ENCODE peak calls at places on chromosomes 13 and 19, in four cellular contexts. R, G, U and L are unnamed samples.

GRCh38 chr13:94352057-94352456 is 127.4 kb downstream of the DCT start:
- DNase-seq in R (peak), G (no peak), U (peak), L (no peak)

GRCh38 chr19:30388327-30388726 is 16.1 kb downstream of the ZNF536 start:
- DNase-seq in R (no peak), G (peak), U (no peak), L (no peak)

GRCh38 chr19:55930996-55931515 is 1.1 kb downstream of the NLRP13 start:
- DNase-seq in R (no peak), G (no peak), U (no peak), L (no peak)

GRCh38 chr13:109647046-109647445 is 139.3 kb downstream of the IRS2 start:
- DNase-seq in R (peak), G (no peak), U (no peak), L (no peak)

GRCh38 chr13:60164490-60164889 is 762 bp upstream of the DIAPH3 start:
- DNase-seq in R (no peak), G (no peak), U (peak), L (no peak)

GRCh38 chr19:29988351-29988750 is 46.3 kb downstream of the URI1 start:
- DNase-seq in R (no peak), G (no peak), U (no peak), L (peak)

GRCh38 chr19:8487137-8487851 is 15.1 kb downstream of the PRAM1 start:
- DNase-seq in R (no peak), G (no peak), U (no peak), L (no peak)

GRCh38 chr13:55244991-55245644 is 1895.6 kb upstream of the PRR20A start:
- DNase-seq in R (peak), G (peak), U (no peak), L (peak)

GRCh38 chr19:8335343-8336071 is 7.6 kb downstream of the KANK3 start:
- DNase-seq in R (no peak), G (peak), U (no peak), L (peak)

GRCh38 chr13:44169018-44169909 is 204.4 kb upstream of the SERP2 start:
- DNase-seq in R (no peak), G (no peak), U (peak), L (no peak)

GRCh38 chr13:23146811-23147245 is 34.0 kb upstream of the SGCG start:
- DNase-seq in R (no peak), G (no peak), U (peak), L (no peak)

GRCh38 chr13:79662882-79663281 is 181.9 kb downstream of the NDFIP2 start:
- DNase-seq in R (peak), G (no peak), U (no peak), L (no peak)

GRCh38 chr13:79194272-79194671 is 211.8 kb downstream of the RBM26 start:
- DNase-seq in R (no peak), G (no peak), U (no peak), L (no peak)

GRCh38 chr13:29991343-29991742 is 140.9 kb upstream of the UBL3 start:
- DNase-seq in R (peak), G (no peak), U (peak), L (no peak)

GRCh38 chr19:40550951-40551350 is 25.7 kb upstream of the SHKBP1 start:
- DNase-seq in R (no peak), G (no peak), U (no peak), L (no peak)

GRCh38 chr13:73074101-73074500 is 15.3 kb downstream of the KLF5 start:
- DNase-seq in R (no peak), G (no peak), U (peak), L (no peak)

GRCh38 chr13:110869231-110869804 is 45.6 kb downstream of the ANKRD10 start:
- DNase-seq in R (no peak), G (no peak), U (no peak), L (no peak)

GRCh38 chr19:41328818-41329220 is 18.8 kb downstream of the CCDC97 start:
- DNase-seq in R (no peak), G (no peak), U (no peak), L (no peak)

GRCh38 chr19:6774821-6775707 is 2.6 kb downstream of the VAV1 start:
- DNase-seq in R (no peak), G (no peak), U (no peak), L (no peak)

GRCh38 chr13:94656766-94657165 is 55.1 kb downstream of the GPR180 start:
- DNase-seq in R (peak), G (no peak), U (peak), L (no peak)

GRCh38 chr13:66994097-66994496 is 236.0 kb downstream of the PCDH9 start:
- DNase-seq in R (peak), G (peak), U (peak), L (peak)

GRCh38 chr13:98483636-98484288 is 93.1 kb downstream of the STK24 start:
- DNase-seq in R (peak), G (no peak), U (peak), L (no peak)

GRCh38 chr13:113332615-113333014 is 31.3 kb downstream of the GRTP1 start:
- DNase-seq in R (no peak), G (no peak), U (no peak), L (no peak)

GRCh38 chr19:15587663-15588062 is 27.4 kb upstream of the CYP4F8 start:
- DNase-seq in R (no peak), G (no peak), U (no peak), L (no peak)

GRCh38 chr19:19670070-19670551 is 1.5 kb downstream of the ZNF101 start:
- DNase-seq in R (peak), G (peak), U (no peak), L (peak)

GRCh38 chr13:46679369-46680180 is 117.4 kb downstream of the ESD start:
- DNase-seq in R (peak), G (no peak), U (peak), L (no peak)

GRCh38 chr19:19458110-19458816 is 52.8 kb downstream of the GATAD2A start:
- DNase-seq in R (peak), G (no peak), U (no peak), L (no peak)

GRCh38 chr19:39966617-39967016 is 4.3 kb upstream of the PSMC4 start:
- DNase-seq in R (no peak), G (no peak), U (no peak), L (no peak)

GRCh38 chr13:106232680-106233079 is 302.8 kb downstream of the EFNB2 start:
- DNase-seq in R (no peak), G (no peak), U (no peak), L (no peak)

DNA sequence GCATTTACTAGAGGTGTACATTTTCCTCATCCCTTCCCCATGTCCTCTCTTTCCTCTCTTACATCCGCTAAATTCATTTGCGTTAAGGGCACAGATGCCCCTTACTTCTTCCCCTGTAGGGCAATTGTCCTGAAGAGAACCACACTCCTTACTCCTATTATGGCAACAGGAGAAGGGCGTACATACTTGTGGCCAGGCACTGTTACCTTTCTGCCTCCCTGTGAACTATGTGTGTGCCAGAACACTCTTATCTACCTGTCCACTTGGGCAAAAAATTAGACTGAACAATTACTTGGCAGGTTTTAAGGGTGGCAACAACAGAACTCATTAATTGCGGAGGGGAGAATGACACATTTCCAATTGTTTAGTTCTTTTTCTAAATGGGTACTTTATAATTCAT is 152.5 kb downstream of the RGCC start:
- DNase-seq in R (no peak), G (no peak), U (no peak), L (no peak)
- H4K8ac ChIP-seq in R (no peak), G (no peak), U (peak), L (no peak)

GRCh38 chr19:11248852-11249251 is 9.4 kb downstream of the ANGPTL8 start:
- DNase-seq in R (no peak), G (no peak), U (no peak), L (no peak)

GRCh38 chr19:11244846-11245589 is 5.6 kb downstream of the ANGPTL8 start:
- DNase-seq in R (no peak), G (no peak), U (no peak), L (no peak)

GRCh38 chr19:11246941-11247340 is 7.5 kb downstream of the ANGPTL8 start:
- DNase-seq in R (no peak), G (no peak), U (no peak), L (no peak)

GRCh38 chr19:11247934-11248333 is 8.5 kb downstream of the ANGPTL8 start:
- DNase-seq in R (no peak), G (no peak), U (no peak), L (no peak)

GRCh38 chr19:11247391-11247790 is 8.0 kb downstream of the ANGPTL8 start:
- DNase-seq in R (no peak), G (no peak), U (no peak), L (no peak)
- H3K27ac ChIP-seq in R (no peak), G (no peak), U (no peak), L (no peak)

GRCh38 chr13:36432106-36432544 is at the start of gene CCNA1:
- DNase-seq in R (no peak), G (peak), U (no peak), L (peak)
- H3K18ac ChIP-seq in R (no peak), G (no peak), U (no peak), L (no peak)

GRCh38 chr19:46209051-46209450 is 20.5 kb upstream of the IGFL1 start:
- DNase-seq in R (no peak), G (no peak), U (no peak), L (no peak)
- H4K8ac ChIP-seq in R (no peak), G (no peak), U (no peak), L (no peak)

GRCh38 chr19:13833330-13834265 is 38.4 kb downstream of the ZSWIM4 start:
- DNase-seq in R (peak), G (peak), U (peak), L (peak)
- H3K27ac ChIP-seq in R (peak), G (peak), U (peak), L (no peak)

DNA sequence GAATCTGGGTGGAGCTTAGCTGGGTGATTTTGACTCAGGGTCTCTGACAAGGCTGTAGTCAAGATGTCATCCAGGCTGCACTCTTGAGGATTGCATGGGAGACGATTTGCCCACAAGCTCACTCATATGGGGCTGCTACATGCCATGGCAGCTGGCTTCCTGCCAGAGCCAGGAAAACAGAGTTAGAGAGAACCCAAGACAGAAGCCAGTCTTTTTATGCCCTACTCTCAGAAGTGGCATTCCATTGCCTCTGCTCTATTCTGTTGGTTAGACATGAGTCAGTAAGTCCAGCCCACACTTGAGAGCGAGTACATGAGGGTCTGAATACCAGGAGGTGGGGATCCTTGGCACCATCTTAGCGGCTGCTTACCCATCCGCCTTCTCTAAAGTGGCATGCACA is 9.5 kb downstream of the POLR1D start:
- DNase-seq in R (no peak), G (no peak), U (no peak), L (no peak)
- H3K18ac ChIP-seq in R (no peak), G (no peak), U (no peak), L (no peak)

DNA sequence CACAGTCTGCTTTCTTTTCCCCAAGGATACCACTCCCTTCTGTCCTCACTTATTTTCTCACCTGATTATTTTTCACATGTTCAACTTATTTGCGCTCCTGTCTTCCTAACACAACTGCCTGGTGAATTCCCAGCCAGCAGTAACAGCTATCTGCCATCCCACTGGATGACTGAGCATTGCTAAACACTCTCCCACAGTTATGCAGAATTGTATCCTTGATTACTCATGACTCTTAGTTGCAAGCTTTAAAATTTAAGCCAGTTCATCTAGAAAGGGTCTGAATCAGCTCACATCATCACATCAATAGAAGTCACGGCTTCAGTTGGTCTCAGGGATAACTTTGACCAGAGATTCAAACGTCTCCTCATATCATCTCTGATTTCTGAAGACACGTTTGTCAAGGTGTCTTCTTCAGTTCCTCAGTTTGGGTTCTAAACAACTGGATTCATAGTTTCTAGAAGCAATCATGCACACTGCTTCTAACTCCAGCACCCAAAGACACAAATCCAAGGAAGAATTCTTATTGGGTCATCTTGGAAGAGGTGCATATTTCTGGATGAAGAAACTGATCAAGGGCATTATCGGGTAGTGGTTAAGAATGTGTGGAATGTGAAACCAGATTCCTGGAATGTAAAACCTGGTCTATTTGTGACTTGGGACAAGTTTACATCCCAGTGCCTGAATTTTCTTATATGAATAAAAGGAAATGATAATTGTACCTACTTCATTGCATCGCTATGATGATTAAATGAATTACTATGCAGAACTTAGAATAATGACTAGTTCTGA is 13.9 kb upstream of the DACH1 start:
- DNase-seq in R (peak), G (no peak), U (no peak), L (no peak)
- H4K8ac ChIP-seq in R (no peak), G (no peak), U (no peak), L (no peak)

DNA sequence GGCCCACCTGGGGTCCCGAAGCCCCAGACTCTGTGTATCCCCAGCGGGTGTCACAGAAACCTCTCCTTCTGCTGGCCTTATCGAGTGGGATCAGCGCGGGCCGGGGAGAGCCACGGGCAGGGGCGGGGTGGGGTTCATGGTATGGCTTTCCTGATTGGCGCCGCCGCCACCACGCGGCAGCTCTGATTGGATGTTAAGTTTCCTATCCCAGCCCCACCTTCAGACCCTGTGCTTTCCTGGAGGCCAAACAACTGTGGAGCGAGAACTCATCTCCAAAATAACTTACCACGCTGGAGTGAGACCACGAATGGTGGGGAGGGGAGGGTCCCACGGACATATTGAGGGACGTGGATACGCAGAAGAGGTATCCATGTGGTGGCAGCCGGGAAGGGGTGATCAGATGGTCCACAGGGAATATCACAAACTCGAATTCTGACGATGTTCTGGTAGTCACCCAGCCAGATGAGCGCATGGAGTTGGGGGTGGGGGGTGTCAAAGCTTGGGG is 1.0 kb upstream of the ICAM5 start:
- DNase-seq in R (peak), G (peak), U (peak), L (peak)
- H3K27ac ChIP-seq in R (no peak), G (no peak), U (no peak), L (no peak)